ENCODE peak calls at places on chromosomes 5 and 9, in eight cellular contexts. H is GM23338, N is NCI-H2081, C is SHP77, P is epithelial cell of esophagus, R is type B pancreatic cell, U is WTC11, X is left lung. F is an unnamed sample.

GRCh38 chr5:173890195-173890951 is 2.2 kb downstream of the CPEB4 start:
- DNase-seq in H (peak), N (peak), C (peak), P (peak), R (no peak), U (peak), X (peak), F (peak)

GRCh38 chr9:214488-215448 is at the start of gene DOCK8:
- DNase-seq in H (peak), N (no peak), C (no peak), P (peak), R (peak), U (peak), X (peak), F (peak)

GRCh38 chr9:129070670-129071525 is 10.0 kb upstream of the DOLPP1 start:
- DNase-seq in H (peak), N (no peak), C (no peak), P (no peak), R (no peak), U (no peak), X (peak), F (no peak)

GRCh38 chr5:1550287-1551076 is 26.7 kb upstream of the LPCAT1 start:
- DNase-seq in H (no peak), N (no peak), C (no peak), P (no peak), R (peak), U (no peak), X (peak), F (no peak)

GRCh38 chr5:98700730-98701129 is 72.7 kb upstream of the RGMB start:
- DNase-seq in H (no peak), N (no peak), C (no peak), P (peak), R (no peak), U (no peak), X (no peak), F (no peak)

GRCh38 chr5:87122171-87122977 is 145.3 kb upstream of the RASA1 start:
- DNase-seq in H (no peak), N (no peak), C (no peak), P (no peak), R (no peak), U (no peak), X (no peak), F (no peak)

GRCh38 chr5:173772407-173773059 is 115.6 kb upstream of the CPEB4 start:
- DNase-seq in H (no peak), N (no peak), C (no peak), P (no peak), R (no peak), U (no peak), X (no peak), F (no peak)

GRCh38 chr9:135043345-135043744 is 44.1 kb upstream of the OLFM1 start:
- DNase-seq in H (no peak), N (no peak), C (no peak), P (no peak), R (peak), U (no peak), X (no peak), F (no peak)

GRCh38 chr9:69431203-69431602 is 106.2 kb downstream of the ENTREP1 start:
- DNase-seq in H (no peak), N (no peak), C (no peak), P (no peak), R (no peak), U (no peak), X (no peak), F (no peak)

GRCh38 chr5:6408260-6408596 is 29.9 kb upstream of the MED10 start:
- DNase-seq in H (no peak), N (no peak), C (no peak), P (no peak), R (no peak), U (no peak), X (no peak), F (no peak)

GRCh38 chr5:40416588-40416987 is 263.1 kb upstream of the PTGER4 start:
- DNase-seq in H (no peak), N (no peak), C (no peak), P (no peak), R (no peak), U (no peak), X (no peak), F (no peak)

GRCh38 chr5:76688836-76689235 is 27.1 kb upstream of the F2R start:
- DNase-seq in H (no peak), N (no peak), C (no peak), P (no peak), R (no peak), U (no peak), X (no peak), F (no peak)

GRCh38 chr5:36739751-36740221 is 133.4 kb downstream of the SLC1A3 start:
- DNase-seq in H (peak), N (peak), C (peak), P (peak), R (peak), U (peak), X (no peak), F (peak)

GRCh38 chr5:178496661-178497060 is 93.5 kb downstream of the COL23A1 start:
- DNase-seq in H (no peak), N (no peak), C (no peak), P (no peak), R (no peak), U (no peak), X (no peak), F (no peak)

GRCh38 chr5:10319202-10319851 is 11.6 kb upstream of the CMBL start:
- DNase-seq in H (no peak), N (no peak), C (no peak), P (no peak), R (no peak), U (no peak), X (no peak), F (no peak)

GRCh38 chr5:95778713-95779426 is 43.7 kb downstream of the GLRX start:
- DNase-seq in H (no peak), N (no peak), C (no peak), P (no peak), R (no peak), U (no peak), X (no peak), F (no peak)

GRCh38 chr5:54743581-54743980 is 226.0 kb downstream of the SNX18 start:
- DNase-seq in H (peak), N (no peak), C (no peak), P (no peak), R (no peak), U (no peak), X (no peak), F (no peak)

GRCh38 chr5:84378420-84378819 is 6.3 kb downstream of the EDIL3 start:
- DNase-seq in H (no peak), N (no peak), C (no peak), P (no peak), R (no peak), U (no peak), X (no peak), F (no peak)

GRCh38 chr5:134146651-134147544 is 29.9 kb downstream of the SKP1 start:
- DNase-seq in H (no peak), N (no peak), C (no peak), P (peak), R (peak), U (no peak), X (no peak), F (no peak)

GRCh38 chr5:142861011-142861410 is 90.8 kb downstream of the ARHGAP26 start:
- DNase-seq in H (no peak), N (no peak), C (no peak), P (no peak), R (no peak), U (no peak), X (no peak), F (no peak)

GRCh38 chr5:109063223-109063622 is 315.5 kb downstream of the FER start:
- DNase-seq in H (no peak), N (no peak), C (no peak), P (no peak), R (no peak), U (no peak), X (no peak), F (no peak)

GRCh38 chr5:113450366-113451328 is 15.9 kb upstream of the TSSK1B start:
- DNase-seq in H (no peak), N (no peak), C (no peak), P (no peak), R (no peak), U (no peak), X (no peak), F (no peak)